ENCODE peak calls at places on chromosome 22, in five cellular contexts. R is stomach, G is esophagus muscularis mucosa, X is K562, V is transverse colon. Y is an unnamed sample. For H3K4me1, the result is how much of the 10 kb centered on the place peaks cover.

GRCh38 chr22:45831394-45831793 is 145.6 kb downstream of the WNT7B start:
- DNase-seq in X (no peak), G (no peak), V (no peak), R (no peak), Y (no peak)

GRCh38 chr22:33909075-33909458 is 11.2 kb downstream of the LARGE1 start:
- DNase-seq in G (no peak), X (no peak), R (no peak), V (peak), Y (peak)

GRCh38 chr22:27372969-27373670 is 428.4 kb downstream of the MN1 start:
- DNase-seq in R (peak), X (peak), G (peak), V (peak), Y (no peak)

GRCh38 chr22:37173709-37174108 is 14.3 kb downstream of the C1QTNF6 start:
- DNase-seq in R (no peak), X (no peak), V (no peak), G (no peak), Y (no peak)

GRCh38 chr22:44975444-44976262 is 34.2 kb downstream of the PHF21B start:
- DNase-seq in V (peak), R (peak), G (no peak), X (peak), Y (peak)

GRCh38 chr22:37633082-37633692 is 6.3 kb upstream of the SH3BP1 start:
- DNase-seq in X (no peak), R (no peak), V (peak), G (no peak), Y (no peak)

GRCh38 chr22:28018461-28018927 is 99.4 kb upstream of the PITPNB start:
- DNase-seq in V (peak), G (no peak), X (no peak), R (peak), Y (peak)

GRCh38 chr22:44797181-44797720 is 44.9 kb downstream of the ARHGAP8 start:
- DNase-seq in X (no peak), R (no peak), V (no peak), G (no peak), Y (no peak)

GRCh38 chr22:46012881-46013281 is 35.9 kb upstream of the WNT7B start:
- DNase-seq in R (no peak), V (no peak), X (no peak), G (no peak), Y (peak)

GRCh38 chr22:41302016-41302767 is 867 bp downstream of the ZC3H7B start:
- DNase-seq in G (no peak), X (no peak), R (no peak), V (no peak), Y (peak)

GRCh38 chr22:20246368-20247009 is 21.6 kb downstream of the RTN4R start:
- DNase-seq in V (no peak), G (no peak), R (no peak), X (no peak), Y (no peak)

GRCh38 chr22:20245577-20246367 is 22.3 kb downstream of the RTN4R start:
- DNase-seq in X (no peak), R (no peak), G (no peak), V (no peak), Y (no peak)

GRCh38 chr22:20247608-20248171 is 20.4 kb downstream of the RTN4R start:
- DNase-seq in G (no peak), X (no peak), V (no peak), R (no peak), Y (no peak)

GRCh38 chr22:20248461-20248959 is 19.6 kb downstream of the RTN4R start:
- DNase-seq in G (no peak), R (no peak), V (no peak), X (no peak), Y (no peak)

DNA sequence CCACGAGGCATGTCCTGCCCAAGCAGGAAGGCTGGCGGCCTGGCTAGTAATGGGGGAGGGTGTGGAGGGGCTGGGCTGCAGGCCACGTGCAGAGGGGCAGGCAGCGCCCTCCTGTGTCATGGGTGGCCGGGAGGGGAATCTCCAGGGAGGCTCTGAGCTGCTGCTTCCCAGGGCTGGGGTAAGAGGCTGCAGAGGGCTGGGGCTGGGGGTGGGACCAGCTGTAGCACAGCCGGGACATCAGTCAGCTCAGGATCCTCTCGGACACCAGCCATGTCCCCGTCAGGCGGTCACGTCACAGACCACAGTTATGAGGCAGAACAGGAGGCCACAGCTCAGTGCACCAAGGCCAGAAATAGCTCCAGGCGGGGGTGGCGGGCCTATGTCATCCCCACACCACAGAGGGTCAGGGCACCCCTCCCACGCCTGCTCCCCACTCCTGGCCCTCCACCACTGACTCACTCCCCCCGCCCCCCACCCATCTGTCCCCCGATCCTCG is 21.1 kb downstream of the RTN4R start:
- DNase-seq in V (no peak), X (peak), R (no peak), G (no peak), Y (no peak)
- TF ChIP-seq EP300 in V (no peak), X (no peak), R (no peak), G (no peak), Y (no peak)

GRCh38 chr22:43342347-43343261 is 568 bp downstream of the SCUBE1 start:
- DNase-seq in X (no peak), G (no peak), V (no peak), R (no peak), Y (no peak)
- H3K4me1 ChIP-seq in X (under half), G (half or more), V (under half), R (under half), Y (under half)

GRCh38 chr22:23837496-23837859 is 1.3 kb downstream of the DERL3 start:
- DNase-seq in V (no peak), R (no peak), X (no peak), G (no peak), Y (no peak)
- TF ChIP-seq POLR2A in V (no peak), R (no peak), X (no peak), G (no peak), Y (no peak)

DNA sequence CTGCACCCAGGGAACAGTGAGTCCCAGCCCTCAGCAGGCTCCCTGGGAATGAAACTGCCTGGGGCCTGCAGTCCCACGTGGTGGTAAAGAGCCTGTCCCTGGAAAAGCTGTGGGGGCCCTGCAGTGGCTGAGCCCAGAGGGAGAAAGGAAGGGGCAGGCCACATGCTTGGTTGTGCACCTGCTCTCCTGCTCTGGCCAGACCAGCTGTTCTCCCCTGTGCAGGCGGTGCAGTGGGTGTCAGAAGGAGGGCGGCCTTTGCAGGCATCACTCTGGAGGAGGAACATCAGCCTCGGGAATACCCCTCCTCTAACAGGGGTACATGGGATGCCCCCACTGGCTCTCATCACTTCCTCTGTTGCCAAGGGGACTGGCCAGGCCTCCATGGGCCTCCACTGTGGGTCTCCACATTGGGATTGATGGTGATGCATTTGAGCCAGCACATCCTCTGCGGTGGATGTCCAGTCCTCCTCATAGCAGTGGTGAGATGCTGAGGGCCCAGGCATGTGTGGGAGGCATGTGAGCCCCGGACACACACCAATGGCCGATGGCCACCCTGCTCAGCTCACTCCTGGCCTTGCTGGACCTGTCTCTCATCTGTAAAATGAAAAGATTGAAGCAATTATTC is 690.3 kb downstream of the BRD1 start:
- DNase-seq in X (no peak), R (no peak), V (no peak), G (no peak), Y (no peak)
- TF ChIP-seq EP300 in X (no peak), R (no peak), V (no peak), G (no peak), Y (no peak)

GRCh38 chr22:42887523-42888507 is 30.7 kb upstream of the ARFGAP3 start:
- DNase-seq in R (peak), G (no peak), V (peak), X (no peak), Y (no peak)
- H3K4me1 ChIP-seq in R (under half), G (under half), V (half or more), X (under half), Y (under half)

GRCh38 chr22:39308614-39309363 is 10.6 kb downstream of the RPL3 start:
- DNase-seq in X (peak), V (peak), R (peak), G (no peak), Y (peak)
- TF ChIP-seq POLR2A in X (no peak), V (no peak), R (no peak), G (no peak), Y (no peak)

DNA sequence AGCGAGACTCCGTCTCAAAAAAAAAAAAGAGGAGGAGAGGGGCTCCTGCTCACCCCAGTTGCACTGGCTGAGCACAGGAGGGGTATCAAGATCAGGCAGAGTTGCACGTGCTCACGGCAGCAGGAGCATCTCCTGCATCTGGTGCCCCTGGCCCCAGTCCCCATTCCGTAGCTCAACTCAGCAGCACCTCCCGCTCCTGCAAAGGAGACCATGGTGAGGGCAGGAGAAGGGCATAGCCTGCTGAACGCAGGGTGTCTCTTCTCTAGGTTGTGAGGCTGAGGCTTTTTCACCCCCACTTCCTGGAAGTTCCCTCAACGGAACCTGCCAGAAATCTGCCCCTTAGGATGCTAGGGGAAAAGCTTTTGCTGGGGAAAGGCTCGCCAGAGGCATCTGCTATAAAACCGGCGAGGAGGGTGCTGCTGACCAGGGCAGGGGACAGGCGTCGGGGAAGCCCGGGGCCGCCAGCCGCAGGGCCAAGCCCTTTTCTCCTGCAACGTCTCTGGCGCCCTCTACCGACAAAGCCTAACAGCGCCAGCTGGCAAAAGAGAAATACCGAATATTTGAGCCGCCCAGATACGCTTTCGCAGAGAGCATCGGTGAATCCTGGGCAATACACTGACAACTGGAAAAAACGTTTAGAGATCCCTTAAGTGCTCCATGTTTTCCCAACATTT is 1.0 kb upstream of the PPP6R2 start:
- DNase-seq in X (peak), R (peak), V (peak), G (peak), Y (peak)
- TF ChIP-seq EP300 in X (peak), R (no peak), V (no peak), G (no peak), Y (no peak)

GRCh38 chr22:35839811-35840739 is 122.4 kb downstream of the APOL5 start:
- DNase-seq in G (peak), V (peak), X (peak), R (peak), Y (peak)
- H3K4me1 ChIP-seq in G (half or more), V (half or more), X (under half), R (half or more), Y (under half)

DNA sequence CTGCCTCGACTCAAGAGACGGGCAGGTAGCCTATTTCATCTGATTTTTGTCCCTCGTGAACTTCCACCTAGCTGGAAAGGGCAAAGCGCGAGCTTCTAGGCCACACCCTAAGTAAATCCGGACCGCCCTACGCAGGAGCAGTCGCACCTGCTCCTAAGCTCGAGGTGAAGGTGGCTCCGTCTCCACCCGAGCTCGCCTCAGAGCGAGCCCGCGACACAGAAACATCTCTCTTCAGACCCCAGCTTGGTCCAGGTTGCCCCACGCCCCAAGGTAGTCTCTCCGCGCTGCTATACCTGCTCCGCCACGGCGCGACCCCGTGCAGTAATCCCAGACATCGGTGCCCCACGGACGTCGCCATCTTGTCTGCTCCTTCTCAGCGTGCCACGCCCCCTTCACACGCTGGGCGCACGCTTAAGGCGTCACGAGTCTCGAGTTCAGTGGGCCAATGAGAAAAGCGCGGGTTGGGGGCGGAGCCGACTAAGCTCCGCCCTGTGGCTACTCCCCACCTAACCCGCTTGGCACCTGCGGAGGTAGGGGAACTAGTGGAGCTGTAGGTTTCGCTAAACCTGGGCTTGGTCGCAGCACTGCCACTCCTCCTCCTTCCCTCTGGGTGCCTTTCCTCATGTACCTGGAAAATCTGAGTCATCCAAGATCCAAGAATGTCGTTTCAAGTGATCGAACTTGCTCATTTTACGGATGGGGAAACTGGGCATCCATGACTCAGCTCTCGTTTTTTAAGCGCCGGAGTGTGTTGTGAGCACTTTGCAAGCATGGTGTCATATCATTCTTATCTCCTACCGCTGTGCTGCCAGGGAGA is at the start of gene PISD:
- DNase-seq in R (peak), V (peak), G (peak), X (peak), Y (peak)
- TF ChIP-seq POLR2A in R (no peak), V (peak), G (no peak), X (peak), Y (peak)

DNA sequence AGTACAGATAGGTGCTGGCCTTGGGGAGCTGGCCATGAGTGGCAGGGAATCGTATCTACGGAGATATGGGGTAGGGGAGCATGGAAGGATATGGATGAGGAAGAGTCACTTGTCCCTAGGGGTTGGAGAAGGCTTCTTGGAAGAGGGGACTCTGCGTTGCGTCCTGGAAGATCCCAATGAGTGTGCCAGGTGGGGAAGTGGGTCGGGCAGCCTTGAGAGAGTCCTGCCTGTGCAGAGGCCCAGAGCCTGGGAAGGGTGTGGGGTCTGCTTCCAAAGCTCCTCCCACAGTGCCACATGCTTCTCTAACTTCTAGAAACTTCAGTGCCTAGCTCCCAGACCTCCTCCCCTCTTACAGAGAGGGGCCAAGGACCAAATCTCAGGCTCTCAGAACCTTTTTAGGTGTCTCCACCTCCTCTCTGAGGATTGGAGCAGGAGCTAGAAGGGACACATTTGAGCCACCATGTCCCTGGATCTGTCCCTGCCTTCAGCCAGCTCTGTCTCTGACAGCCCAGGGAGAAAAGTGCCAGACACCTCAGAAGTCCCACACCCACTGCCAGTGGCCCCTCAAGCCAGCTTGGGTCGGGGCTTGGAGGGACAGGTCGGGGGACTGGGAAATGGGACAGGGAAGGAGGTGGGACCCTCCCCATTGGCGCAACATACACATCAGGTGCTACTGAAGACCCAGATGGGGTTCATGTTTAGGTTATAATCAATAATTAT is 11.0 kb downstream of the RHBDD3 start:
- DNase-seq in R (no peak), G (no peak), X (no peak), V (no peak), Y (no peak)
- TF ChIP-seq EP300 in R (no peak), G (no peak), X (no peak), V (no peak), Y (no peak)